ENCODE peak calls at places on chromosome 5, in nine cellular contexts. One of them, this sample, is unnamed.

GRCh38 chr5:37921452-37921851 is 81.6 kb upstream of the GDNF start:
- DNase-seq in Caki2: no peak
- DNase-seq in HTR-8/SVneo: no peak
- DNase-seq in GM13977: no peak
- DNase-seq in effector memory CD8-positive, alpha-beta T cell: no peak
- DNase-seq in activated T-cell treated with anti-CD3 and anti-CD28 coated beads, Interleukin-2, amount 50 U/mL, for 72 hours: no peak
- DNase-seq in NCI-H2107: no peak
- DNase-seq in hippocampal formation: no peak
- DNase-seq in mesothelial cell of epicardium: no peak
- DNase-seq in this sample: no peak

GRCh38 chr5:112555691-112556090 is 136.6 kb upstream of the EPB41L4A start:
- DNase-seq in Caki2: no peak
- DNase-seq in HTR-8/SVneo: no peak
- DNase-seq in GM13977: no peak
- DNase-seq in effector memory CD8-positive, alpha-beta T cell: no peak
- DNase-seq in activated T-cell treated with anti-CD3 and anti-CD28 coated beads, Interleukin-2, amount 50 U/mL, for 72 hours: no peak
- DNase-seq in NCI-H2107: no peak
- DNase-seq in hippocampal formation: no peak
- DNase-seq in mesothelial cell of epicardium: no peak
- DNase-seq in this sample: no peak

GRCh38 chr5:150639751-150640150 is 709 bp upstream of the SYNPO start:
- DNase-seq in Caki2: no peak
- DNase-seq in HTR-8/SVneo: no peak
- DNase-seq in GM13977: no peak
- DNase-seq in effector memory CD8-positive, alpha-beta T cell: no peak
- DNase-seq in activated T-cell treated with anti-CD3 and anti-CD28 coated beads, Interleukin-2, amount 50 U/mL, for 72 hours: no peak
- DNase-seq in NCI-H2107: no peak
- DNase-seq in hippocampal formation: no peak
- DNase-seq in mesothelial cell of epicardium: no peak
- DNase-seq in this sample: no peak

GRCh38 chr5:102922839-102923477 is 167.9 kb downstream of the PAM start:
- DNase-seq in Caki2: no peak
- DNase-seq in HTR-8/SVneo: no peak
- DNase-seq in GM13977: no peak
- DNase-seq in effector memory CD8-positive, alpha-beta T cell: no peak
- DNase-seq in activated T-cell treated with anti-CD3 and anti-CD28 coated beads, Interleukin-2, amount 50 U/mL, for 72 hours: no peak
- DNase-seq in NCI-H2107: no peak
- DNase-seq in hippocampal formation: no peak
- DNase-seq in mesothelial cell of epicardium: no peak
- DNase-seq in this sample: no peak

GRCh38 chr5:109239501-109239900 is 170.3 kb downstream of the PJA2 start:
- DNase-seq in Caki2: no peak
- DNase-seq in HTR-8/SVneo: no peak
- DNase-seq in GM13977: no peak
- DNase-seq in effector memory CD8-positive, alpha-beta T cell: no peak
- DNase-seq in activated T-cell treated with anti-CD3 and anti-CD28 coated beads, Interleukin-2, amount 50 U/mL, for 72 hours: no peak
- DNase-seq in NCI-H2107: no peak
- DNase-seq in hippocampal formation: no peak
- DNase-seq in mesothelial cell of epicardium: no peak
- DNase-seq in this sample: no peak

GRCh38 chr5:3609120-3609681 is 13.6 kb downstream of the IRX1 start:
- DNase-seq in Caki2: no peak
- DNase-seq in HTR-8/SVneo: no peak
- DNase-seq in GM13977: no peak
- DNase-seq in effector memory CD8-positive, alpha-beta T cell: no peak
- DNase-seq in activated T-cell treated with anti-CD3 and anti-CD28 coated beads, Interleukin-2, amount 50 U/mL, for 72 hours: no peak
- DNase-seq in NCI-H2107: no peak
- DNase-seq in hippocampal formation: no peak
- DNase-seq in mesothelial cell of epicardium: no peak
- DNase-seq in this sample: no peak

GRCh38 chr5:113050606-113051391 is 74.2 kb downstream of the DCP2 start:
- DNase-seq in Caki2: no peak
- DNase-seq in HTR-8/SVneo: no peak
- DNase-seq in GM13977: no peak
- DNase-seq in effector memory CD8-positive, alpha-beta T cell: no peak
- DNase-seq in activated T-cell treated with anti-CD3 and anti-CD28 coated beads, Interleukin-2, amount 50 U/mL, for 72 hours: peak
- DNase-seq in NCI-H2107: no peak
- DNase-seq in hippocampal formation: no peak
- DNase-seq in mesothelial cell of epicardium: no peak
- DNase-seq in this sample: no peak

GRCh38 chr5:151684690-151685361 is 1.9 kb downstream of the SPARC start:
- DNase-seq in Caki2: peak
- DNase-seq in HTR-8/SVneo: peak
- DNase-seq in GM13977: no peak
- DNase-seq in effector memory CD8-positive, alpha-beta T cell: no peak
- DNase-seq in activated T-cell treated with anti-CD3 and anti-CD28 coated beads, Interleukin-2, amount 50 U/mL, for 72 hours: no peak
- DNase-seq in NCI-H2107: no peak
- DNase-seq in hippocampal formation: no peak
- DNase-seq in mesothelial cell of epicardium: peak
- DNase-seq in this sample: no peak

GRCh38 chr5:6631441-6631840 is 1.4 kb downstream of the NSUN2 start:
- DNase-seq in Caki2: no peak
- DNase-seq in HTR-8/SVneo: no peak
- DNase-seq in GM13977: no peak
- DNase-seq in effector memory CD8-positive, alpha-beta T cell: no peak
- DNase-seq in activated T-cell treated with anti-CD3 and anti-CD28 coated beads, Interleukin-2, amount 50 U/mL, for 72 hours: no peak
- DNase-seq in NCI-H2107: no peak
- DNase-seq in hippocampal formation: no peak
- DNase-seq in mesothelial cell of epicardium: no peak
- DNase-seq in this sample: no peak

GRCh38 chr5:115949096-115949495 is 13.2 kb upstream of the LVRN start:
- DNase-seq in Caki2: no peak
- DNase-seq in HTR-8/SVneo: no peak
- DNase-seq in GM13977: no peak
- DNase-seq in effector memory CD8-positive, alpha-beta T cell: no peak
- DNase-seq in activated T-cell treated with anti-CD3 and anti-CD28 coated beads, Interleukin-2, amount 50 U/mL, for 72 hours: no peak
- DNase-seq in NCI-H2107: no peak
- DNase-seq in hippocampal formation: no peak
- DNase-seq in mesothelial cell of epicardium: no peak
- DNase-seq in this sample: no peak

GRCh38 chr5:77935516-77936364 is 159.6 kb upstream of the TBCA start:
- DNase-seq in Caki2: no peak
- DNase-seq in HTR-8/SVneo: no peak
- DNase-seq in GM13977: peak
- DNase-seq in effector memory CD8-positive, alpha-beta T cell: no peak
- DNase-seq in activated T-cell treated with anti-CD3 and anti-CD28 coated beads, Interleukin-2, amount 50 U/mL, for 72 hours: peak
- DNase-seq in NCI-H2107: no peak
- DNase-seq in hippocampal formation: no peak
- DNase-seq in mesothelial cell of epicardium: no peak
- DNase-seq in this sample: no peak

GRCh38 chr5:10583663-10584572 is 20.0 kb downstream of the ANKRD33B start:
- DNase-seq in Caki2: no peak
- DNase-seq in HTR-8/SVneo: no peak
- DNase-seq in GM13977: no peak
- DNase-seq in effector memory CD8-positive, alpha-beta T cell: no peak
- DNase-seq in activated T-cell treated with anti-CD3 and anti-CD28 coated beads, Interleukin-2, amount 50 U/mL, for 72 hours: no peak
- DNase-seq in NCI-H2107: no peak
- DNase-seq in hippocampal formation: no peak
- DNase-seq in mesothelial cell of epicardium: no peak
- DNase-seq in this sample: no peak

GRCh38 chr5:538801-539468 is 14.7 kb upstream of the SLC9A3 start:
- DNase-seq in Caki2: no peak
- DNase-seq in HTR-8/SVneo: no peak
- DNase-seq in GM13977: no peak
- DNase-seq in effector memory CD8-positive, alpha-beta T cell: no peak
- DNase-seq in activated T-cell treated with anti-CD3 and anti-CD28 coated beads, Interleukin-2, amount 50 U/mL, for 72 hours: no peak
- DNase-seq in NCI-H2107: no peak
- DNase-seq in hippocampal formation: no peak
- DNase-seq in mesothelial cell of epicardium: no peak
- DNase-seq in this sample: no peak

GRCh38 chr5:41924872-41925554 is at the start of gene FBXO4:
- DNase-seq in Caki2: peak
- DNase-seq in HTR-8/SVneo: peak
- DNase-seq in GM13977: peak
- DNase-seq in effector memory CD8-positive, alpha-beta T cell: peak
- DNase-seq in activated T-cell treated with anti-CD3 and anti-CD28 coated beads, Interleukin-2, amount 50 U/mL, for 72 hours: peak
- DNase-seq in NCI-H2107: peak
- DNase-seq in hippocampal formation: peak
- DNase-seq in mesothelial cell of epicardium: peak
- DNase-seq in this sample: peak

GRCh38 chr5:72477644-72478043 is 29.6 kb downstream of the ZNF366 start:
- DNase-seq in Caki2: no peak
- DNase-seq in HTR-8/SVneo: no peak
- DNase-seq in GM13977: no peak
- DNase-seq in effector memory CD8-positive, alpha-beta T cell: no peak
- DNase-seq in activated T-cell treated with anti-CD3 and anti-CD28 coated beads, Interleukin-2, amount 50 U/mL, for 72 hours: no peak
- DNase-seq in NCI-H2107: no peak
- DNase-seq in hippocampal formation: no peak
- DNase-seq in mesothelial cell of epicardium: no peak
- DNase-seq in this sample: no peak

GRCh38 chr5:36090033-36090432 is 23.4 kb upstream of the UGT3A2 start:
- DNase-seq in Caki2: peak
- DNase-seq in HTR-8/SVneo: no peak
- DNase-seq in GM13977: no peak
- DNase-seq in effector memory CD8-positive, alpha-beta T cell: no peak
- DNase-seq in activated T-cell treated with anti-CD3 and anti-CD28 coated beads, Interleukin-2, amount 50 U/mL, for 72 hours: peak
- DNase-seq in NCI-H2107: no peak
- DNase-seq in hippocampal formation: no peak
- DNase-seq in mesothelial cell of epicardium: no peak
- DNase-seq in this sample: no peak

GRCh38 chr5:175254155-175254554 is 189.8 kb downstream of the DRD1 start:
- DNase-seq in Caki2: peak
- DNase-seq in HTR-8/SVneo: no peak
- DNase-seq in GM13977: no peak
- DNase-seq in effector memory CD8-positive, alpha-beta T cell: no peak
- DNase-seq in activated T-cell treated with anti-CD3 and anti-CD28 coated beads, Interleukin-2, amount 50 U/mL, for 72 hours: no peak
- DNase-seq in NCI-H2107: no peak
- DNase-seq in hippocampal formation: no peak
- DNase-seq in mesothelial cell of epicardium: no peak
- DNase-seq in this sample: no peak

GRCh38 chr5:72138943-72139467 is 31.7 kb downstream of the MAP1B start:
- DNase-seq in Caki2: peak
- DNase-seq in HTR-8/SVneo: no peak
- DNase-seq in GM13977: no peak
- DNase-seq in effector memory CD8-positive, alpha-beta T cell: no peak
- DNase-seq in activated T-cell treated with anti-CD3 and anti-CD28 coated beads, Interleukin-2, amount 50 U/mL, for 72 hours: peak
- DNase-seq in NCI-H2107: no peak
- DNase-seq in hippocampal formation: no peak
- DNase-seq in mesothelial cell of epicardium: no peak
- DNase-seq in this sample: no peak

GRCh38 chr5:131538177-131538593 is 96.8 kb downstream of the RAPGEF6 start:
- DNase-seq in Caki2: peak
- DNase-seq in HTR-8/SVneo: no peak
- DNase-seq in GM13977: no peak
- DNase-seq in effector memory CD8-positive, alpha-beta T cell: no peak
- DNase-seq in activated T-cell treated with anti-CD3 and anti-CD28 coated beads, Interleukin-2, amount 50 U/mL, for 72 hours: no peak
- DNase-seq in NCI-H2107: no peak
- DNase-seq in hippocampal formation: no peak
- DNase-seq in mesothelial cell of epicardium: no peak
- DNase-seq in this sample: no peak

GRCh38 chr5:171750316-171750788 is 35.3 kb upstream of the SMIM23 start:
- DNase-seq in Caki2: peak
- DNase-seq in HTR-8/SVneo: peak
- DNase-seq in GM13977: no peak
- DNase-seq in effector memory CD8-positive, alpha-beta T cell: no peak
- DNase-seq in activated T-cell treated with anti-CD3 and anti-CD28 coated beads, Interleukin-2, amount 50 U/mL, for 72 hours: no peak
- DNase-seq in NCI-H2107: no peak
- DNase-seq in hippocampal formation: no peak
- DNase-seq in mesothelial cell of epicardium: no peak
- DNase-seq in this sample: no peak

This sample was measured in NCI-H2081 treated with DMSO at 0.1 percent for 48 hours.